ENCODE peak calls at places on chromosomes 7 and 10, in eight cellular contexts. P, N, G, Z, A, V, B and I are unnamed samples.
A peak's percentile ranks its signal among the peaks of the same experiment; 100 is the strongest.

GRCh38 chr7:131606346-131607290 is 50.2 kb upstream of the PODXL start:
- DNase-seq in Z (no peak), P (no peak), G (peak; percentile 53), N (no peak), B (no peak), A (no peak), V (peak; percentile 36), I (peak; percentile 54)

GRCh38 chr7:44283381-44284211 is 41.8 kb downstream of the CAMK2B start:
- DNase-seq in P (peak; percentile 4), N (no peak), V (peak; percentile 1), Z (no peak), A (peak; percentile 25), G (no peak), B (peak; percentile 52), I (no peak)

GRCh38 chr7:114715907-114716306 is 206.0 kb upstream of the MDFIC start:
- DNase-seq in G (no peak), A (no peak), N (no peak), B (no peak), P (no peak), Z (no peak), V (no peak), I (no peak)

GRCh38 chr10:32366588-32366987 is 19.6 kb upstream of the EPC1 start:
- DNase-seq in B (no peak), P (no peak), Z (no peak), A (no peak), N (no peak), G (no peak), V (no peak), I (no peak)

GRCh38 chr7:151400626-151401315 is 9.1 kb downstream of the WDR86 start:
- DNase-seq in Z (no peak), N (no peak), P (no peak), B (no peak), V (no peak), A (peak; percentile 28), G (no peak), I (no peak)

GRCh38 chr10:47094126-47094525 is 182.9 kb downstream of the PTPN20 start:
- DNase-seq in G (no peak), N (no peak), A (no peak), P (no peak), V (no peak), B (peak; percentile 15), Z (no peak), I (no peak)

GRCh38 chr7:88291401-88292173 is 15.1 kb downstream of the STEAP4 start:
- DNase-seq in P (peak; percentile 12), V (no peak), A (peak; percentile 59), N (no peak), Z (no peak), B (no peak), G (peak; percentile 94), I (peak; percentile 29)

GRCh38 chr7:73851410-73852338 is 9.3 kb upstream of the TMEM270 start:
- DNase-seq in N (peak; percentile 99), G (peak; percentile 41), A (no peak), V (no peak), Z (peak; percentile 90), P (no peak), B (no peak), I (no peak)

GRCh38 chr7:893686-894085 is 17.3 kb downstream of the GET4 start:
- DNase-seq in B (no peak), V (no peak), N (no peak), A (no peak), P (no peak), G (no peak), Z (no peak), I (no peak)

GRCh38 chr7:26664735-26665420 is 199.5 kb downstream of the SKAP2 start:
- DNase-seq in G (peak; percentile 71), Z (no peak), P (peak; percentile 58), N (no peak), B (peak; percentile 80), A (no peak), V (peak; percentile 46), I (no peak)

GRCh38 chr7:22356855-22357310 is at the start of gene RAPGEF5:
- DNase-seq in P (peak; percentile 85), B (no peak), N (no peak), A (peak; percentile 58), G (no peak), V (peak; percentile 51), Z (no peak), I (peak; percentile 18)

GRCh38 chr10:8278099-8278498 is 223.6 kb downstream of the GATA3 start:
- DNase-seq in N (no peak), Z (no peak), V (no peak), P (no peak), A (no peak), B (no peak), G (no peak), I (no peak)

GRCh38 chr10:46298346-46299266 is 11.8 kb downstream of the ANTXRL start:
- DNase-seq in Z (no peak), G (no peak), N (no peak), A (no peak), V (no peak), P (no peak), B (peak; percentile 24), I (no peak)

GRCh38 chr10:44510716-44511115 is 125.8 kb upstream of the CXCL12 start:
- DNase-seq in G (no peak), P (no peak), N (no peak), Z (peak; percentile 50), B (no peak), V (no peak), A (no peak), I (no peak)

GRCh38 chr10:94361161-94361794 is 1.5 kb downstream of the NOC3L start:
- DNase-seq in V (peak; percentile 77), G (no peak), Z (no peak), P (peak; percentile 68), A (no peak), N (no peak), B (peak; percentile 83), I (peak; percentile 56)

GRCh38 chr10:21257919-21258318 is 267.6 kb downstream of the SKIDA1 start:
- DNase-seq in N (no peak), Z (no peak), V (no peak), G (peak; percentile 83), B (no peak), P (no peak), A (no peak), I (no peak)

GRCh38 chr10:42932735-42933453 is 144.0 kb upstream of the RET start:
- DNase-seq in Z (no peak), A (peak; percentile 49), G (no peak), B (no peak), P (peak; percentile 41), V (no peak), N (no peak), I (no peak)

GRCh38 chr7:77538186-77538907 is 1.3 kb downstream of the PTPN12 start:
- DNase-seq in G (peak; percentile 86), B (peak; percentile 93), V (peak; percentile 81), Z (peak; percentile 26), P (peak; percentile 86), N (peak; percentile 87), A (peak; percentile 89), I (peak; percentile 83)

GRCh38 chr7:150322114-150322832 is 882 bp upstream of the LRRC61 start:
- DNase-seq in G (no peak), V (no peak), Z (no peak), B (peak; percentile 91), P (peak; percentile 52), N (no peak), A (no peak), I (no peak)

DNA sequence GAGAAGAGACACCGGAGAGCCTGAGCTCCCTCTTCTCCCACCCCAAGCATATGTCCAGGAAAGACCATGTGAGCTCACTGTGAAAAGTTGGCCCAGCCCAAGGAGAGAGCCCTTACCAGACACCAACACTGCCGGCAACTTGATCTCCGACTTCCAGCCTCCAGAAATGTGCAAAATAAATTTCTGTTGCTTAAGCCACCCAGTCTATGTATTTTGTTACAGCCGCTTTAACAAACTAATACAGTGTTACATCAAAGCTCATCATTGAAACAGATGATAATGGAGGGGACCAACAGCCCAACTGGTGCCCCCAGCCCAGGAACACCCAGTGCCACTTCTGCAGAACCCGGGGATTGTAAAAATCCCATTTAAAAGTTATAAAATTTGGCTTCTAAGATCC is 18.9 kb downstream of the RGR start:
- DNase-seq in V (no peak), A (no peak), G (no peak), B (no peak), Z (no peak), P (no peak), N (no peak), I (no peak)
- H3K4me3 ChIP-seq in V (no peak overlapping the region), A (no peak overlapping the region), G (no peak overlapping the region), B (no peak overlapping the region), Z (no peak overlapping the region), P (no peak overlapping the region), N (no peak overlapping the region), I (no peak overlapping the region)

GRCh38 chr10:125160856-125161569 is 650 bp upstream of the CTBP2 start:
- DNase-seq in V (peak; percentile 89), Z (no peak), P (peak; percentile 83), G (peak; percentile 61), B (peak; percentile 90), N (peak; percentile 68), A (peak; percentile 89), I (peak; percentile 87)

GRCh38 chr10:125159486-125159931 is 854 bp downstream of the CTBP2 start:
- DNase-seq in B (peak; percentile 57), V (no peak), A (peak; percentile 62), G (no peak), N (no peak), P (peak; percentile 55), Z (no peak), I (no peak)

GRCh38 chr10:125158528-125159485 is 1.6 kb downstream of the CTBP2 start:
- DNase-seq in P (peak; percentile 64), G (no peak), N (no peak), Z (no peak), A (peak; percentile 76), B (peak; percentile 75), V (peak; percentile 54), I (no peak)

GRCh38 chr10:125161570-125162139 is 1.3 kb upstream of the CTBP2 start:
- DNase-seq in A (peak; percentile 59), Z (no peak), V (peak; percentile 49), B (no peak), P (peak; percentile 64), N (no peak), G (no peak), I (no peak)

GRCh38 chr10:125159932-125160855 is at the start of gene CTBP2:
- DNase-seq in P (peak; percentile 64), N (no peak), Z (no peak), A (peak; percentile 66), B (peak; percentile 66), G (no peak), V (peak; percentile 63), I (peak; percentile 61)
- H3K4me3 ChIP-seq in P (peak within 1 kb of the TSS; percentile 77), N (peak within 1 kb of the TSS; percentile 73), Z (peak within 1 kb of the TSS; percentile 72), A (peak within 1 kb of the TSS; percentile 77), B (peak within 1 kb of the TSS; percentile 71), G (peak within 1 kb of the TSS; percentile 98), V (peak within 1 kb of the TSS; percentile 80), I (peak within 1 kb of the TSS; percentile 96)

GRCh38 chr10:78375854-78376785 is 342.5 kb downstream of the RPS24 start:
- DNase-seq in V (no peak), A (no peak), B (peak; percentile 85), G (no peak), Z (no peak), P (no peak), N (no peak), I (no peak)
- H3K4me3 ChIP-seq in V (no peak overlapping the region), A (no peak overlapping the region), B (no peak overlapping the region), G (no peak overlapping the region), Z (no peak overlapping the region), P (no peak overlapping the region), N (no peak overlapping the region), I (no peak overlapping the region)

DNA sequence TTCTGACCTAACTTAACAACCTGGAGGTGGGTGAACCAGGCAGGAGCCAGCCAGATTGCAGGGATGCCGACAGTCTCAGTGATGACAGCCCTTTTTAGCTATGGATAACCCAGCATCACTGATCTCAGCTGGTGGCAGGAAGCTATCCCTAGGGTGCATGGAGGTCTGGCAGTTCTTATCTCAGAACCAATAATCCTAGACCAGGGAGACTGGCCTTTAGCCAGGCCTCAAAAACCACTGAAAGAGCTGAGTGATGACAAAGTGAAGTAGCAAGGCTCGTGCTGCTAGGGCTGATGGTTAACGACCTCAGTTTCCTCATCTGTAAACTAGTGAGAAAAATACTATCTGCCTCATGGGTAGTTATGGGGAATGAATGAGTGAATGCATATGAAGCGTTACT is 112.5 kb downstream of the RALA start:
- DNase-seq in P (no peak), V (no peak), Z (no peak), N (no peak), G (no peak), B (no peak), A (no peak), I (no peak)
- H3K4me3 ChIP-seq in P (no peak overlapping the region), V (no peak overlapping the region), Z (no peak overlapping the region), N (no peak overlapping the region), G (no peak overlapping the region), B (no peak overlapping the region), A (no peak overlapping the region), I (no peak overlapping the region)